ENCODE peak calls at places on chromosomes 12 and 14, in nine cellular contexts. Q, A, G, F, Z, N, B, I and W are unnamed samples.

GRCh38 chr12:6181583-6182278 is 18.5 kb upstream of the CD9 start:
- DNase-seq in Q (no peak), A (no peak), G (no peak), F (no peak), Z (no peak), N (no peak), B (no peak), I (no peak), W (no peak)

GRCh38 chr14:40447032-40447431 is 1014.8 kb upstream of the FBXO33 start:
- DNase-seq in Q (no peak), A (no peak), G (no peak), F (no peak), Z (no peak), N (no peak), B (no peak), I (no peak), W (no peak)

GRCh38 chr12:2639020-2639298 is 155.8 kb upstream of the FKBP4 start:
- DNase-seq in Q (no peak), A (no peak), G (no peak), F (no peak), Z (no peak), N (no peak), B (no peak), I (no peak), W (no peak)

GRCh38 chr14:87097021-87097420 is 896.0 kb downstream of the GALC start:
- DNase-seq in Q (no peak), A (no peak), G (no peak), F (no peak), Z (no peak), N (no peak), B (no peak), I (no peak), W (peak; percentile 6)

GRCh38 chr12:108638141-108638823 is 4.6 kb upstream of the SELPLG start:
- DNase-seq in Q (peak; percentile 80), A (no peak), G (no peak), F (peak; percentile 57), Z (peak; percentile 82), N (no peak), B (peak; percentile 71), I (no peak), W (no peak)

GRCh38 chr12:92058664-92059063 is 87.0 kb downstream of the BTG1 start:
- DNase-seq in Q (no peak), A (no peak), G (no peak), F (no peak), Z (no peak), N (no peak), B (no peak), I (no peak), W (no peak)

GRCh38 chr12:27210187-27210586 is 33.9 kb upstream of the STK38L start:
- DNase-seq in Q (no peak), A (no peak), G (no peak), F (no peak), Z (no peak), N (no peak), B (no peak), I (no peak), W (no peak)

GRCh38 chr12:131511803-131512564 is 198.9 kb upstream of the SFSWAP start:
- DNase-seq in Q (no peak), A (no peak), G (no peak), F (no peak), Z (no peak), N (no peak), B (no peak), I (peak; percentile 57), W (no peak)

GRCh38 chr12:127162307-127162706 is 1104.7 kb upstream of the TMEM132C start:
- DNase-seq in Q (no peak), A (no peak), G (no peak), F (no peak), Z (no peak), N (no peak), B (no peak), I (no peak), W (no peak)

GRCh38 chr14:35988972-35989690 is 163.0 kb downstream of the BRMS1L start:
- DNase-seq in Q (peak; percentile 71), A (no peak), G (no peak), F (no peak), Z (peak; percentile 44), N (no peak), B (peak; percentile 53), I (no peak), W (no peak)

GRCh38 chr12:12229556-12230092 is 37.2 kb downstream of the LRP6 start:
- DNase-seq in Q (no peak), A (no peak), G (no peak), F (no peak), Z (no peak), N (no peak), B (no peak), I (no peak), W (no peak)

GRCh38 chr12:26097046-26097878 is 27.6 kb downstream of the BHLHE41 start:
- DNase-seq in Q (peak; percentile 55), A (peak; percentile 33), G (peak; percentile 68), F (peak; percentile 78), Z (peak; percentile 87), N (peak; percentile 43), B (peak; percentile 55), I (peak; percentile 25), W (peak; percentile 88)

GRCh38 chr12:29207120-29207519 is 58.0 kb downstream of the FAR2 start:
- DNase-seq in Q (no peak), A (no peak), G (no peak), F (no peak), Z (peak; percentile 16), N (no peak), B (no peak), I (no peak), W (no peak)

GRCh38 chr12:52245259-52245961 is 12.4 kb downstream of the KRT7 start:
- DNase-seq in Q (no peak), A (no peak), G (no peak), F (no peak), Z (no peak), N (no peak), B (no peak), I (no peak), W (no peak)

GRCh38 chr14:74083784-74084276 is 423 bp downstream of the ALDH6A1 start:
- DNase-seq in Q (no peak), A (no peak), G (peak; percentile 22), F (no peak), Z (no peak), N (no peak), B (no peak), I (no peak), W (no peak)

GRCh38 chr14:102891556-102891955 is 30.9 kb upstream of the AMN start:
- DNase-seq in Q (no peak), A (no peak), G (no peak), F (no peak), Z (no peak), N (no peak), B (no peak), I (no peak), W (peak; percentile 84)

GRCh38 chr14:93318927-93319326 is 13.9 kb downstream of the BTBD7 start:
- DNase-seq in Q (no peak), A (no peak), G (no peak), F (no peak), Z (no peak), N (no peak), B (no peak), I (no peak), W (peak; percentile 34)

GRCh38 chr12:112944028-112944690 is 5.9 kb downstream of the OAS3 start:
- DNase-seq in Q (no peak), A (no peak), G (no peak), F (no peak), Z (no peak), N (no peak), B (no peak), I (no peak), W (peak; percentile 32)

GRCh38 chr14:77041837-77042557 is 13.5 kb upstream of the IRF2BPL start:
- DNase-seq in Q (no peak), A (no peak), G (peak; percentile 50), F (peak; percentile 81), Z (peak; percentile 65), N (no peak), B (peak; percentile 46), I (peak; percentile 76), W (peak; percentile 95)

GRCh38 chr12:49741882-49742620 is 694 bp downstream of the TMBIM6 start:
- DNase-seq in Q (no peak), A (peak; percentile 89), G (peak; percentile 94), F (peak; percentile 90), Z (no peak), N (peak; percentile 92), B (no peak), I (peak; percentile 59), W (peak; percentile 98)

GRCh38 chr14:68814376-68815287 is 21.8 kb upstream of the ZFP36L1 start:
- DNase-seq in Q (no peak), A (peak; percentile 51), G (peak; percentile 57), F (peak; percentile 73), Z (peak; percentile 32), N (peak; percentile 69), B (peak; percentile 23), I (no peak), W (peak; percentile 66)

GRCh38 chr12:124125472-124125871 is 152.5 kb downstream of the ZNF664 start:
- DNase-seq in Q (no peak), A (no peak), G (no peak), F (no peak), Z (no peak), N (no peak), B (no peak), I (no peak), W (no peak)

GRCh38 chr12:113684908-113685512 is 213.3 kb upstream of the LHX5 start:
- DNase-seq in Q (no peak), A (no peak), G (no peak), F (no peak), Z (no peak), N (no peak), B (no peak), I (no peak), W (no peak)

GRCh38 chr14:33780035-33780434 is 170.8 kb downstream of the EGLN3 start:
- DNase-seq in Q (no peak), A (no peak), G (no peak), F (no peak), Z (no peak), N (no peak), B (no peak), I (no peak), W (no peak)

GRCh38 chr14:42013560-42013959 is 406.9 kb downstream of the LRFN5 start:
- DNase-seq in Q (no peak), A (no peak), G (no peak), F (no peak), Z (no peak), N (no peak), B (no peak), I (no peak), W (peak; percentile 6)

GRCh38 chr12:99544457-99544856 is 103.1 kb upstream of the GARIN6 start:
- DNase-seq in Q (no peak), A (no peak), G (no peak), F (no peak), Z (no peak), N (no peak), B (no peak), I (no peak), W (no peak)

GRCh38 chr12:99916555-99916954 is 68.2 kb downstream of the ANKS1B start:
- DNase-seq in Q (no peak), A (no peak), G (no peak), F (no peak), Z (no peak), N (no peak), B (no peak), I (no peak), W (peak; percentile 15)

GRCh38 chr14:51517116-51517515 is 134.6 kb upstream of the FRMD6 start:
- DNase-seq in Q (no peak), A (no peak), G (no peak), F (peak; percentile 14), Z (no peak), N (no peak), B (no peak), I (peak; percentile 55), W (no peak)

GRCh38 chr14:79278798-79279644 is 932.3 kb downstream of the DIO2 start:
- DNase-seq in Q (no peak), A (no peak), G (peak; percentile 83), F (peak; percentile 32), Z (peak; percentile 66), N (no peak), B (peak; percentile 34), I (peak; percentile 93), W (peak; percentile 78)

GRCh38 chr14:23362200-23362599 is 2.8 kb downstream of the EFS start:
- DNase-seq in Q (no peak), A (no peak), G (no peak), F (no peak), Z (peak; percentile 15), N (no peak), B (no peak), I (no peak), W (peak; percentile 86)

GRCh38 chr12:60148831-60149230 is 553.0 kb downstream of the SLC16A7 start:
- DNase-seq in Q (no peak), A (no peak), G (no peak), F (no peak), Z (no peak), N (no peak), B (no peak), I (no peak), W (peak; percentile 93)